ENCODE peak calls at places on chromosomes 6 and 20, in ten cellular contexts. W is ELR; S is HTR-8/SVneo; F is CD8-positive, alpha-beta T cell; A is Ammon's horn; Y is NCI-H1105 treated with DMSO at 0.1 percent for 48 hours; Q is adipocyte; P is GM23248; K is activated naive CD8-positive, alpha-beta T cell treated with anti-CD3 and anti-CD28 coated beads, Interleukin-2, amount 50 U/mL, for 24 hours; U is AG08395. D is an unnamed sample.

GRCh38 chr20:43798591-43799149 is 71.9 kb upstream of the GTSF1L start:
- DNase-seq in W (no peak), S (no peak), F (no peak), A (no peak), Y (peak; percentile 54), Q (no peak), P (no peak), K (no peak), U (no peak), D (no peak)

GRCh38 chr6:113786168-113786567 is 71.0 kb upstream of the MARCKS start:
- DNase-seq in W (no peak), S (no peak), F (no peak), A (no peak), Y (no peak), Q (no peak), P (no peak), K (no peak), U (no peak), D (no peak)

GRCh38 chr20:15637971-15638754 is 935.1 kb downstream of the KIF16B start:
- DNase-seq in W (no peak), S (no peak), F (no peak), A (peak; percentile 24), Y (peak; percentile 17), Q (no peak), P (no peak), K (no peak), U (no peak), D (peak; percentile 8)

GRCh38 chr20:35984382-35984781 is 16.0 kb downstream of the CNBD2 start:
- DNase-seq in W (no peak), S (no peak), F (no peak), A (no peak), Y (no peak), Q (no peak), P (no peak), K (no peak), U (no peak), D (no peak)

GRCh38 chr6:102015431-102015830 is 621.9 kb downstream of the GRIK2 start:
- DNase-seq in W (no peak), S (no peak), F (no peak), A (no peak), Y (no peak), Q (no peak), P (no peak), K (no peak), U (no peak), D (no peak)

GRCh38 chr6:132712366-132712765 is 1.5 kb downstream of the VNN1 start:
- DNase-seq in W (peak; percentile 91), S (peak; percentile 38), F (no peak), A (no peak), Y (no peak), Q (no peak), P (peak; percentile 74), K (no peak), U (no peak), D (no peak)

GRCh38 chr6:54980511-54981275 is 134.1 kb downstream of the FAM83B start:
- DNase-seq in W (peak; percentile 85), S (no peak), F (no peak), A (no peak), Y (no peak), Q (peak; percentile 62), P (peak; percentile 53), K (no peak), U (peak; percentile 10), D (no peak)

GRCh38 chr20:51705400-51705799 is 62.8 kb downstream of the ATP9A start:
- DNase-seq in W (no peak), S (no peak), F (no peak), A (no peak), Y (no peak), Q (no peak), P (no peak), K (no peak), U (no peak), D (no peak)

GRCh38 chr6:131764350-131764749 is 43.5 kb upstream of the ENPP1 start:
- DNase-seq in W (no peak), S (no peak), F (no peak), A (no peak), Y (no peak), Q (no peak), P (peak; percentile 76), K (no peak), U (no peak), D (no peak)

GRCh38 chr20:10094566-10095173 is 59.9 kb downstream of the ANKEF1 start:
- DNase-seq in W (no peak), S (no peak), F (no peak), A (no peak), Y (no peak), Q (peak; percentile 32), P (no peak), K (no peak), U (no peak), D (no peak)

GRCh38 chr6:110366241-110366640 is 8.1 kb upstream of the METTL24 start:
- DNase-seq in W (no peak), S (no peak), F (no peak), A (no peak), Y (peak; percentile 8), Q (no peak), P (no peak), K (no peak), U (no peak), D (peak; percentile 13)

GRCh38 chr6:81861281-81861680 is 108.8 kb upstream of the TENT5A start:
- DNase-seq in W (no peak), S (no peak), F (no peak), A (no peak), Y (no peak), Q (peak; percentile 14), P (peak; percentile 21), K (no peak), U (no peak), D (no peak)

GRCh38 chr6:127550403-127550802 is 26.6 kb upstream of the C6orf58 start:
- DNase-seq in W (peak; percentile 56), S (no peak), F (no peak), A (no peak), Y (no peak), Q (peak; percentile 70), P (peak; percentile 82), K (no peak), U (peak; percentile 55), D (no peak)

GRCh38 chr6:30154709-30155521 is 6.1 kb downstream of the TRIM10 start:
- DNase-seq in W (peak; percentile 86), S (peak; percentile 87), F (no peak), A (no peak), Y (no peak), Q (peak; percentile 48), P (peak; percentile 89), K (no peak), U (peak; percentile 95), D (peak; percentile 46)

GRCh38 chr20:24962510-24962909 is 13.4 kb downstream of the CST7 start:
- DNase-seq in W (no peak), S (no peak), F (no peak), A (no peak), Y (no peak), Q (no peak), P (no peak), K (no peak), U (no peak), D (no peak)

GRCh38 chr6:86682297-86682696 is 255.0 kb upstream of the HTR1E start:
- DNase-seq in W (no peak), S (no peak), F (no peak), A (no peak), Y (no peak), Q (no peak), P (no peak), K (no peak), U (no peak), D (no peak)

GRCh38 chr6:125957845-125958244 is 1.3 kb downstream of the HINT3 start:
- DNase-seq in W (peak; percentile 53), S (peak; percentile 27), F (no peak), A (peak; percentile 53), Y (peak; percentile 12), Q (peak; percentile 39), P (peak; percentile 69), K (no peak), U (peak; percentile 33), D (peak; percentile 15)

GRCh38 chr6:11460001-11460668 is 77.4 kb upstream of the TMEM170B start:
- DNase-seq in W (peak; percentile 33), S (no peak), F (no peak), A (no peak), Y (no peak), Q (no peak), P (peak; percentile 25), K (no peak), U (no peak), D (no peak)

GRCh38 chr6:110933913-110934312 is 24.6 kb upstream of the GTF3C6 start:
- DNase-seq in W (no peak), S (no peak), F (no peak), A (no peak), Y (no peak), Q (no peak), P (no peak), K (no peak), U (no peak), D (no peak)

GRCh38 chr6:27370391-27370790 is 18.2 kb upstream of the ZNF391 start:
- DNase-seq in W (peak; percentile 10), S (no peak), F (no peak), A (no peak), Y (no peak), Q (no peak), P (no peak), K (no peak), U (no peak), D (no peak)

GRCh38 chr6:157223021-157223430 is 100.3 kb downstream of the TMEM242 start:
- DNase-seq in W (peak; percentile 17), S (no peak), F (no peak), A (no peak), Y (no peak), Q (no peak), P (peak; percentile 44), K (no peak), U (peak; percentile 14), D (no peak)

GRCh38 chr20:63687419-63688233 is 8.8 kb upstream of the TNFRSF6B start:
- DNase-seq in W (no peak), S (no peak), F (no peak), A (no peak), Y (no peak), Q (no peak), P (no peak), K (no peak), U (no peak), D (no peak)

GRCh38 chr6:1712451-1712850 is 102.7 kb downstream of the FOXC1 start:
- DNase-seq in W (no peak), S (no peak), F (no peak), A (no peak), Y (no peak), Q (no peak), P (no peak), K (no peak), U (no peak), D (no peak)

GRCh38 chr20:58407966-58408557 is 19.0 kb downstream of the VAPB start:
- DNase-seq in W (no peak), S (no peak), F (no peak), A (no peak), Y (no peak), Q (no peak), P (peak; percentile 17), K (no peak), U (no peak), D (no peak)

GRCh38 chr6:105879902-105880547 is 206.1 kb upstream of the PRDM1 start:
- DNase-seq in W (no peak), S (no peak), F (no peak), A (peak; percentile 72), Y (no peak), Q (no peak), P (no peak), K (peak; percentile 23), U (no peak), D (no peak)

D was measured in NCI-H345.